ENCODE peak calls at places on chromosomes 12 and 14, in five cellular contexts. L is midbrain, J is nucleus accumbens, H is heart left ventricle, W is T-cell. B is an unnamed sample.

GRCh38 chr12:62260733-62261683 is 804 bp downstream of the USP15 start:
- DNase-seq in W (peak), L (peak), H (peak), J (peak), B (no peak)

GRCh38 chr14:65080954-65081747 is 21.2 kb downstream of the MAX start:
- DNase-seq in L (no peak), W (no peak), J (no peak), H (no peak), B (no peak)

GRCh38 chr12:47156167-47156736 is 76.5 kb upstream of the AMIGO2 start:
- DNase-seq in H (no peak), W (no peak), J (no peak), L (no peak), B (no peak)

GRCh38 chr14:51929156-51929555 is 60.2 kb upstream of the RTRAF start:
- DNase-seq in J (no peak), H (no peak), L (no peak), W (no peak), B (no peak)

GRCh38 chr14:75025082-75025481 is 22.4 kb downstream of the EIF2B2 start:
- DNase-seq in H (no peak), L (no peak), W (no peak), J (no peak), B (no peak)

GRCh38 chr12:75099215-75099614 is 110.4 kb downstream of the KCNC2 start:
- DNase-seq in J (no peak), L (no peak), W (no peak), H (no peak), B (no peak)

GRCh38 chr12:12975322-12976077 is 23.5 kb upstream of the GPRC5D start:
- DNase-seq in L (peak), J (peak), H (no peak), W (no peak), B (no peak)

GRCh38 chr12:51391047-51391837 is at the start of gene GALNT6:
- DNase-seq in H (peak), J (peak), W (peak), L (peak), B (no peak)

GRCh38 chr14:22558221-22558913 is 30.7 kb downstream of the DAD1 start:
- DNase-seq in H (no peak), W (no peak), J (no peak), L (no peak), B (no peak)

GRCh38 chr14:88695873-88696272 is 96.9 kb downstream of the EML5 start:
- DNase-seq in L (no peak), H (no peak), W (no peak), J (no peak), B (no peak)

GRCh38 chr14:21092147-21093011 is 6.1 kb downstream of the ZNF219 start:
- DNase-seq in J (peak), L (peak), H (peak), W (peak), B (no peak)

GRCh38 chr12:65296503-65297265 is 18.2 kb downstream of the MSRB3 start:
- DNase-seq in H (no peak), J (no peak), W (no peak), L (no peak), B (no peak)

GRCh38 chr12:15601210-15601800 is 187.9 kb downstream of the EPS8 start:
- DNase-seq in H (no peak), L (no peak), J (no peak), W (no peak), B (no peak)

GRCh38 chr12:6963741-6964446 is 6.6 kb downstream of the PHB2 start:
- DNase-seq in W (no peak), J (no peak), H (peak), L (no peak), B (no peak)

GRCh38 chr12:44286336-44286735 is 450.5 kb downstream of the TMEM117 start:
- DNase-seq in J (no peak), L (no peak), W (no peak), H (no peak), B (no peak)

GRCh38 chr12:16880864-16881285 is 274.9 kb upstream of the LMO3 start:
- DNase-seq in J (no peak), L (no peak), H (no peak), W (no peak), B (peak)

GRCh38 chr12:87274594-87275245 is 754.5 kb downstream of the C12orf50 start:
- DNase-seq in J (no peak), W (no peak), H (no peak), L (peak), B (no peak)

GRCh38 chr14:60116181-60116580 is 24.5 kb downstream of the PCNX4 start:
- DNase-seq in L (no peak), J (no peak), H (no peak), W (no peak), B (no peak)

GRCh38 chr12:34402899-34403705 is 380.8 kb downstream of the ALG10 start:
- DNase-seq in W (peak), L (no peak), H (peak), J (no peak), B (no peak)

GRCh38 chr12:92538970-92539749 is 163.6 kb upstream of the PLEKHG7 start:
- DNase-seq in H (peak), L (no peak), W (no peak), J (no peak), B (no peak)